ENCODE peak calls at places on chromosomes 12 and 14, in eight cellular contexts. One of them, this sample, is unnamed.

GRCh38 chr14:99907761-99908652 is 114.8 kb downstream of the EML1 start:
- DNase-seq in esophagus muscularis mucosa: peak
- DNase-seq in tibial nerve: no peak
- DNase-seq in fibroblast of the aortic adventitia: no peak
- DNase-seq in CD4-positive, alpha-beta T cell: no peak
- DNase-seq in left lung: no peak
- DNase-seq in A549: no peak
- DNase-seq in cardiac muscle cell: no peak
- DNase-seq in this sample: no peak

GRCh38 chr12:49338830-49339463 is 2.0 kb upstream of the C1QL4 start:
- DNase-seq in esophagus muscularis mucosa: no peak
- DNase-seq in tibial nerve: no peak
- DNase-seq in fibroblast of the aortic adventitia: no peak
- DNase-seq in CD4-positive, alpha-beta T cell: no peak
- DNase-seq in left lung: no peak
- DNase-seq in A549: no peak
- DNase-seq in cardiac muscle cell: no peak
- DNase-seq in this sample: no peak

GRCh38 chr14:73324536-73324932 is 87.2 kb downstream of the PAPLN start:
- DNase-seq in esophagus muscularis mucosa: no peak
- DNase-seq in tibial nerve: no peak
- DNase-seq in fibroblast of the aortic adventitia: no peak
- DNase-seq in CD4-positive, alpha-beta T cell: no peak
- DNase-seq in left lung: no peak
- DNase-seq in A549: no peak
- DNase-seq in cardiac muscle cell: no peak
- DNase-seq in this sample: no peak

GRCh38 chr14:103871596-103872480 is 24.5 kb upstream of the PPP1R13B start:
- DNase-seq in esophagus muscularis mucosa: no peak
- DNase-seq in tibial nerve: no peak
- DNase-seq in fibroblast of the aortic adventitia: no peak
- DNase-seq in CD4-positive, alpha-beta T cell: peak
- DNase-seq in left lung: peak
- DNase-seq in A549: peak
- DNase-seq in cardiac muscle cell: peak
- DNase-seq in this sample: peak

GRCh38 chr12:110906985-110907384 is 13.4 kb downstream of the MYL2 start:
- DNase-seq in esophagus muscularis mucosa: no peak
- DNase-seq in tibial nerve: no peak
- DNase-seq in fibroblast of the aortic adventitia: peak
- DNase-seq in CD4-positive, alpha-beta T cell: no peak
- DNase-seq in left lung: no peak
- DNase-seq in A549: no peak
- DNase-seq in cardiac muscle cell: no peak
- DNase-seq in this sample: no peak

GRCh38 chr12:70260610-70261009 is 17.4 kb downstream of the CNOT2 start:
- DNase-seq in esophagus muscularis mucosa: no peak
- DNase-seq in tibial nerve: no peak
- DNase-seq in fibroblast of the aortic adventitia: no peak
- DNase-seq in CD4-positive, alpha-beta T cell: no peak
- DNase-seq in left lung: no peak
- DNase-seq in A549: no peak
- DNase-seq in cardiac muscle cell: no peak
- DNase-seq in this sample: no peak

GRCh38 chr12:124440841-124441381 is 126.5 kb downstream of the NCOR2 start:
- DNase-seq in esophagus muscularis mucosa: no peak
- DNase-seq in tibial nerve: no peak
- DNase-seq in fibroblast of the aortic adventitia: no peak
- DNase-seq in CD4-positive, alpha-beta T cell: no peak
- DNase-seq in left lung: no peak
- DNase-seq in A549: no peak
- DNase-seq in cardiac muscle cell: peak
- DNase-seq in this sample: no peak

GRCh38 chr12:28872654-28873268 is 276.3 kb upstream of the FAR2 start:
- DNase-seq in esophagus muscularis mucosa: no peak
- DNase-seq in tibial nerve: no peak
- DNase-seq in fibroblast of the aortic adventitia: peak
- DNase-seq in CD4-positive, alpha-beta T cell: no peak
- DNase-seq in left lung: peak
- DNase-seq in A549: peak
- DNase-seq in cardiac muscle cell: peak
- DNase-seq in this sample: no peak

GRCh38 chr12:51549637-51550036 is 41.4 kb upstream of the SCN8A start:
- DNase-seq in esophagus muscularis mucosa: no peak
- DNase-seq in tibial nerve: no peak
- DNase-seq in fibroblast of the aortic adventitia: no peak
- DNase-seq in CD4-positive, alpha-beta T cell: no peak
- DNase-seq in left lung: no peak
- DNase-seq in A549: no peak
- DNase-seq in cardiac muscle cell: no peak
- DNase-seq in this sample: no peak

GRCh38 chr12:128829870-128830504 is 6.2 kb upstream of the SLC15A4 start:
- DNase-seq in esophagus muscularis mucosa: no peak
- DNase-seq in tibial nerve: no peak
- DNase-seq in fibroblast of the aortic adventitia: no peak
- DNase-seq in CD4-positive, alpha-beta T cell: no peak
- DNase-seq in left lung: no peak
- DNase-seq in A549: no peak
- DNase-seq in cardiac muscle cell: no peak
- DNase-seq in this sample: peak

GRCh38 chr14:64654072-64654899 is 49.9 kb upstream of the PLEKHG3 start:
- DNase-seq in esophagus muscularis mucosa: no peak
- DNase-seq in tibial nerve: no peak
- DNase-seq in fibroblast of the aortic adventitia: peak
- DNase-seq in CD4-positive, alpha-beta T cell: no peak
- DNase-seq in left lung: no peak
- DNase-seq in A549: peak
- DNase-seq in cardiac muscle cell: peak
- DNase-seq in this sample: no peak

GRCh38 chr14:63650336-63650952 is 8.8 kb upstream of the WDR89 start:
- DNase-seq in esophagus muscularis mucosa: no peak
- DNase-seq in tibial nerve: no peak
- DNase-seq in fibroblast of the aortic adventitia: peak
- DNase-seq in CD4-positive, alpha-beta T cell: peak
- DNase-seq in left lung: peak
- DNase-seq in A549: no peak
- DNase-seq in cardiac muscle cell: peak
- DNase-seq in this sample: no peak

GRCh38 chr12:120680165-120680738 is 6.7 kb upstream of the MLEC start:
- DNase-seq in esophagus muscularis mucosa: no peak
- DNase-seq in tibial nerve: no peak
- DNase-seq in fibroblast of the aortic adventitia: no peak
- DNase-seq in CD4-positive, alpha-beta T cell: no peak
- DNase-seq in left lung: no peak
- DNase-seq in A549: no peak
- DNase-seq in cardiac muscle cell: no peak
- DNase-seq in this sample: no peak

GRCh38 chr12:57899010-57899662 is 42.2 kb upstream of the ATP23 start:
- DNase-seq in esophagus muscularis mucosa: no peak
- DNase-seq in tibial nerve: no peak
- DNase-seq in fibroblast of the aortic adventitia: peak
- DNase-seq in CD4-positive, alpha-beta T cell: peak
- DNase-seq in left lung: peak
- DNase-seq in A549: no peak
- DNase-seq in cardiac muscle cell: peak
- DNase-seq in this sample: peak

GRCh38 chr12:11580125-11580751 is 69.2 kb upstream of the ETV6 start:
- DNase-seq in esophagus muscularis mucosa: no peak
- DNase-seq in tibial nerve: peak
- DNase-seq in fibroblast of the aortic adventitia: peak
- DNase-seq in CD4-positive, alpha-beta T cell: no peak
- DNase-seq in left lung: peak
- DNase-seq in A549: no peak
- DNase-seq in cardiac muscle cell: peak
- DNase-seq in this sample: no peak

GRCh38 chr12:12922191-12922616 is 29.8 kb downstream of the GPRC5D start:
- DNase-seq in esophagus muscularis mucosa: no peak
- DNase-seq in tibial nerve: peak
- DNase-seq in fibroblast of the aortic adventitia: peak
- DNase-seq in CD4-positive, alpha-beta T cell: no peak
- DNase-seq in left lung: no peak
- DNase-seq in A549: no peak
- DNase-seq in cardiac muscle cell: peak
- DNase-seq in this sample: no peak

GRCh38 chr14:104361921-104362681 is 217.5 kb upstream of the C14orf180 start:
- DNase-seq in esophagus muscularis mucosa: no peak
- DNase-seq in tibial nerve: no peak
- DNase-seq in fibroblast of the aortic adventitia: no peak
- DNase-seq in CD4-positive, alpha-beta T cell: no peak
- DNase-seq in left lung: peak
- DNase-seq in A549: no peak
- DNase-seq in cardiac muscle cell: no peak
- DNase-seq in this sample: no peak

GRCh38 chr12:124752437-124753229 is 111.0 kb downstream of the SCARB1 start:
- DNase-seq in esophagus muscularis mucosa: no peak
- DNase-seq in tibial nerve: no peak
- DNase-seq in fibroblast of the aortic adventitia: peak
- DNase-seq in CD4-positive, alpha-beta T cell: no peak
- DNase-seq in left lung: no peak
- DNase-seq in A549: no peak
- DNase-seq in cardiac muscle cell: peak
- DNase-seq in this sample: no peak

GRCh38 chr14:93719234-93719633 is 69.1 kb downstream of the PRIMA1 start:
- DNase-seq in esophagus muscularis mucosa: no peak
- DNase-seq in tibial nerve: no peak
- DNase-seq in fibroblast of the aortic adventitia: no peak
- DNase-seq in CD4-positive, alpha-beta T cell: no peak
- DNase-seq in left lung: no peak
- DNase-seq in A549: no peak
- DNase-seq in cardiac muscle cell: no peak
- DNase-seq in this sample: no peak

GRCh38 chr12:8088574-8088973 is 6.5 kb downstream of the NECAP1 start:
- DNase-seq in esophagus muscularis mucosa: no peak
- DNase-seq in tibial nerve: no peak
- DNase-seq in fibroblast of the aortic adventitia: no peak
- DNase-seq in CD4-positive, alpha-beta T cell: peak
- DNase-seq in left lung: no peak
- DNase-seq in A549: no peak
- DNase-seq in cardiac muscle cell: no peak
- DNase-seq in this sample: no peak

GRCh38 chr12:32159925-32160324 is 53.3 kb downstream of the BICD1 start:
- DNase-seq in esophagus muscularis mucosa: no peak
- DNase-seq in tibial nerve: no peak
- DNase-seq in fibroblast of the aortic adventitia: no peak
- DNase-seq in CD4-positive, alpha-beta T cell: no peak
- DNase-seq in left lung: no peak
- DNase-seq in A549: no peak
- DNase-seq in cardiac muscle cell: peak
- DNase-seq in this sample: no peak

GRCh38 chr12:3752741-3753486 is at the start of gene CRACR2A:
- DNase-seq in esophagus muscularis mucosa: peak
- DNase-seq in tibial nerve: peak
- DNase-seq in fibroblast of the aortic adventitia: peak
- DNase-seq in CD4-positive, alpha-beta T cell: peak
- DNase-seq in left lung: peak
- DNase-seq in A549: peak
- DNase-seq in cardiac muscle cell: peak
- DNase-seq in this sample: peak

GRCh38 chr12:30624009-30624408 is 71.7 kb downstream of the IPO8 start:
- DNase-seq in esophagus muscularis mucosa: no peak
- DNase-seq in tibial nerve: no peak
- DNase-seq in fibroblast of the aortic adventitia: no peak
- DNase-seq in CD4-positive, alpha-beta T cell: no peak
- DNase-seq in left lung: no peak
- DNase-seq in A549: no peak
- DNase-seq in cardiac muscle cell: no peak
- DNase-seq in this sample: no peak

GRCh38 chr14:26137161-26137560 is 460.7 kb downstream of the NOVA1 start:
- DNase-seq in esophagus muscularis mucosa: no peak
- DNase-seq in tibial nerve: no peak
- DNase-seq in fibroblast of the aortic adventitia: no peak
- DNase-seq in CD4-positive, alpha-beta T cell: no peak
- DNase-seq in left lung: no peak
- DNase-seq in A549: no peak
- DNase-seq in cardiac muscle cell: no peak
- DNase-seq in this sample: no peak
- TF ChIP-seq CTCF in esophagus muscularis mucosa: no peak
- TF ChIP-seq CTCF in tibial nerve: no peak
- TF ChIP-seq CTCF in fibroblast of the aortic adventitia: peak
- TF ChIP-seq CTCF in CD4-positive, alpha-beta T cell: no peak
- TF ChIP-seq CTCF in left lung: no peak
- TF ChIP-seq CTCF in A549: no peak
- TF ChIP-seq CTCF in cardiac muscle cell: no peak
- TF ChIP-seq CTCF in this sample: no peak

DNA sequence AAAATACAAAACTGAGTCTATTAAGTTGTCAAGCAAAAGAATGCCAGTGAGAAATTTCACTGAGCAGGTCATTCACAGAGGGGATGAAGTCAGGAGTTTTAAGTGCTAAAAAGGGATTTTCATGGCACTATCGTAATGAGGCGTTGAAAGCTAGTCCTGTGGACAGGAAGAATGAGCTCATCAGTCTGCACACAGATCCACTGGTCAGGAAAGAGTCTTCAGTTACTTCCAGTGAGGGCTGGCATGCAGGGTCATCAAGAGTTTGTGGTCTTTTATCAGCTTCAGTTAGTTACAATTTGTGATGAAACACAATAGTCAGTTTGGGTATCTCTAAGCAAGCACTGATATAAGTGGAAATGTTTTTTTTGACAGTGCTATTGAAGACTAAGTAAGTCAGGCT is 88.1 kb upstream of the WSCD2 start:
- DNase-seq in esophagus muscularis mucosa: no peak
- DNase-seq in tibial nerve: no peak
- DNase-seq in fibroblast of the aortic adventitia: no peak
- DNase-seq in CD4-positive, alpha-beta T cell: no peak
- DNase-seq in left lung: no peak
- DNase-seq in A549: no peak
- DNase-seq in cardiac muscle cell: peak
- DNase-seq in this sample: no peak
- TF ChIP-seq CTCF in esophagus muscularis mucosa: no peak
- TF ChIP-seq CTCF in tibial nerve: no peak
- TF ChIP-seq CTCF in fibroblast of the aortic adventitia: no peak
- TF ChIP-seq CTCF in CD4-positive, alpha-beta T cell: no peak
- TF ChIP-seq CTCF in left lung: no peak
- TF ChIP-seq CTCF in A549: no peak
- TF ChIP-seq CTCF in cardiac muscle cell: no peak
- TF ChIP-seq CTCF in this sample: no peak

GRCh38 chr12:103791350-103791920 is 49.6 kb downstream of the NT5DC3 start:
- DNase-seq in esophagus muscularis mucosa: no peak
- DNase-seq in tibial nerve: no peak
- DNase-seq in fibroblast of the aortic adventitia: no peak
- DNase-seq in CD4-positive, alpha-beta T cell: no peak
- DNase-seq in left lung: no peak
- DNase-seq in A549: no peak
- DNase-seq in cardiac muscle cell: no peak
- DNase-seq in this sample: no peak
- TF ChIP-seq CTCF in esophagus muscularis mucosa: peak
- TF ChIP-seq CTCF in tibial nerve: no peak
- TF ChIP-seq CTCF in fibroblast of the aortic adventitia: no peak
- TF ChIP-seq CTCF in CD4-positive, alpha-beta T cell: no peak
- TF ChIP-seq CTCF in left lung: no peak
- TF ChIP-seq CTCF in A549: no peak
- TF ChIP-seq CTCF in cardiac muscle cell: no peak
- TF ChIP-seq CTCF in this sample: no peak

DNA sequence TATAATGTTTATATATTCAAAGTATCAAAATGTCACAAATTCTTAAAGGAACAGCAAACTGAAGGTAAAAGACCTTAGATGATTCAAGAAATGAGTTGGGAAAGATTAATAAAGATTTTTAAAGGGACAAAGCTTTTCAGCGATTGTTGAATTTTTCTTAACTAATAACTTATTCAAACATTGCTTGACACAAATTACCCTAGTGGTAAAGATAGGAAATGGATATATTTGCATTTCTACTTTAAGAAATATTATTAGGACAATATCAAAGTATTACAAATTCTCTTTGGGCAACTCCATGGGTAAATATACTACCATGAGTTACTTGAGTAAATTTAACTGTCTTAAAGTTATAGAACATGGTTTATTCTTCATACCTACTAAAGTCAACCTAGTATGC is 266.0 kb upstream of the GARIN2 start:
- DNase-seq in esophagus muscularis mucosa: no peak
- DNase-seq in tibial nerve: no peak
- DNase-seq in fibroblast of the aortic adventitia: no peak
- DNase-seq in CD4-positive, alpha-beta T cell: no peak
- DNase-seq in left lung: no peak
- DNase-seq in A549: no peak
- DNase-seq in cardiac muscle cell: no peak
- DNase-seq in this sample: no peak
- TF ChIP-seq CTCF in esophagus muscularis mucosa: no peak
- TF ChIP-seq CTCF in tibial nerve: no peak
- TF ChIP-seq CTCF in fibroblast of the aortic adventitia: no peak
- TF ChIP-seq CTCF in CD4-positive, alpha-beta T cell: no peak
- TF ChIP-seq CTCF in left lung: no peak
- TF ChIP-seq CTCF in A549: no peak
- TF ChIP-seq CTCF in cardiac muscle cell: no peak
- TF ChIP-seq CTCF in this sample: no peak

This sample was measured in activated B cell treated with CpG ODN at 0.5 μM for 24 hours.